ENCODE peak calls at places on chromosomes 3 and 15, in ten cellular contexts. F is AG09319, R is GM20000, M is Kasumi-1, B is anterior cingulate cortex, T is NCI-H2081, E is heart left ventricle, V is hypothalamus, U is endothelial cell, W is RPMI7951. A is an unnamed sample.

GRCh38 chr3:127182848-127183714 is 9.8 kb upstream of the PRR23E start:
- DNase-seq in E (peak; percentile 44), V (no peak), B (no peak), W (no peak), M (no peak), U (no peak), T (no peak), F (no peak), R (no peak), A (no peak)

GRCh38 chr3:133887075-133887950 is 8.4 kb downstream of the RAB6B start:
- DNase-seq in M (no peak), B (no peak), U (no peak), W (no peak), E (no peak), V (no peak), F (no peak), R (no peak), T (no peak), A (peak; percentile 11)

GRCh38 chr3:66317750-66318366 is 97.1 kb downstream of the SLC25A26 start:
- DNase-seq in E (no peak), W (no peak), B (peak; percentile 24), M (no peak), T (no peak), R (no peak), F (no peak), U (no peak), V (peak; percentile 14), A (no peak)

GRCh38 chr3:129313415-129313982 is 34.8 kb downstream of the HMCES start:
- DNase-seq in F (no peak), B (no peak), V (no peak), U (no peak), E (no peak), W (no peak), M (no peak), T (no peak), R (no peak), A (no peak)

GRCh38 chr3:14773691-14774128 is 45.1 kb upstream of the FGD5 start:
- DNase-seq in T (no peak), R (no peak), W (no peak), F (no peak), V (no peak), U (no peak), B (no peak), M (no peak), E (no peak), A (no peak)

GRCh38 chr3:112360574-112360973 is 27.6 kb downstream of the CD200 start:
- DNase-seq in T (no peak), W (no peak), R (no peak), E (no peak), B (no peak), M (no peak), U (no peak), F (no peak), V (no peak), A (no peak)

GRCh38 chr3:37741644-37742043 is 120.0 kb upstream of the CTDSPL start:
- DNase-seq in T (no peak), B (peak; percentile 43), R (no peak), F (no peak), E (peak; percentile 71), U (peak; percentile 13), M (no peak), V (no peak), W (peak; percentile 32), A (no peak)

GRCh38 chr3:141103067-141103466 is 51.9 kb downstream of the SPSB4 start:
- DNase-seq in W (no peak), U (no peak), F (no peak), M (no peak), B (no peak), T (no peak), V (no peak), E (no peak), R (no peak), A (no peak)

GRCh38 chr3:123586966-123587365 is 2.1 kb upstream of the HACD2 start:
- DNase-seq in W (peak; percentile 75), V (no peak), R (no peak), T (no peak), F (no peak), E (no peak), B (no peak), U (no peak), M (no peak), A (no peak)

GRCh38 chr3:114363554-114364202 is 69.8 kb downstream of the TIGIT start:
- DNase-seq in W (peak; percentile 62), F (no peak), U (no peak), M (no peak), R (no peak), V (no peak), B (no peak), E (no peak), T (no peak), A (no peak)

GRCh38 chr3:165837058-165837525 is at the start of gene BCHE:
- DNase-seq in U (peak; percentile 22), T (peak; percentile 82), B (peak; percentile 32), R (no peak), V (no peak), F (no peak), W (peak; percentile 63), E (no peak), M (no peak), A (no peak)

GRCh38 chr15:65738649-65739048 is 53.4 kb downstream of the DENND4A start:
- DNase-seq in T (no peak), B (no peak), W (no peak), M (no peak), E (no peak), V (no peak), R (no peak), U (no peak), F (no peak), A (no peak)

GRCh38 chr3:122874116-122874515 is 79.2 kb downstream of the SLC49A4 start:
- DNase-seq in F (no peak), V (no peak), T (no peak), E (no peak), W (no peak), B (no peak), U (no peak), R (no peak), M (no peak), A (no peak)

GRCh38 chr3:8864570-8865350 is 95.3 kb upstream of the OXTR start:
- DNase-seq in V (no peak), M (no peak), E (no peak), W (no peak), T (no peak), B (no peak), U (no peak), F (no peak), R (no peak), A (no peak)

GRCh38 chr3:150169279-150169970 is 198.7 kb upstream of the PFN2 start:
- DNase-seq in E (no peak), F (no peak), W (peak; percentile 67), B (no peak), R (no peak), M (no peak), U (no peak), V (no peak), T (no peak), A (no peak)

GRCh38 chr3:122794779-122795673 is at the start of gene SLC49A4:
- DNase-seq in U (peak; percentile 86), V (no peak), F (no peak), M (no peak), R (peak; percentile 96), B (no peak), E (peak; percentile 90), W (peak; percentile 74), T (no peak), A (no peak)

GRCh38 chr15:71054286-71054952 is 60.9 kb upstream of the THSD4 start:
- DNase-seq in F (no peak), W (no peak), T (no peak), M (no peak), V (no peak), U (no peak), B (no peak), R (no peak), E (no peak), A (no peak)

GRCh38 chr3:6805236-6805635 is 55.7 kb upstream of the GRM7 start:
- DNase-seq in W (no peak), F (no peak), B (no peak), R (no peak), M (no peak), V (no peak), E (no peak), U (no peak), T (no peak), A (no peak)

GRCh38 chr3:21644268-21644667 is 106.7 kb downstream of the ZNF385D start:
- DNase-seq in M (no peak), U (no peak), B (no peak), V (no peak), T (no peak), F (no peak), R (no peak), E (no peak), W (no peak), A (no peak)

GRCh38 chr3:75224419-75224818 is 439.7 kb upstream of the FRG2C start:
- DNase-seq in F (no peak), M (no peak), T (no peak), U (no peak), V (no peak), W (no peak), R (no peak), E (no peak), B (no peak), A (no peak)

GRCh38 chr3:172836390-172836997 is 86.0 kb downstream of the ECT2 start:
- DNase-seq in V (no peak), W (peak; percentile 49), M (peak; percentile 73), B (peak; percentile 2), R (no peak), F (peak; percentile 7), E (no peak), T (peak; percentile 51), U (peak; percentile 46), A (peak; percentile 46)

GRCh38 chr3:159458010-159458409 is 530.6 kb upstream of the IL12A start:
- DNase-seq in F (peak; percentile 40), W (peak; percentile 81), R (no peak), M (no peak), B (no peak), V (no peak), E (no peak), T (no peak), U (no peak), A (no peak)

GRCh38 chr3:127698264-127699097 is 25.7 kb downstream of the ABTB1 start:
- DNase-seq in R (no peak), T (no peak), U (no peak), M (no peak), B (no peak), V (no peak), W (no peak), E (peak; percentile 64), F (no peak), A (no peak)

GRCh38 chr15:40793216-40793989 is 13.5 kb upstream of the ZFYVE19 start:
- DNase-seq in E (no peak), U (no peak), R (no peak), B (no peak), T (no peak), M (no peak), V (no peak), W (peak; percentile 91), F (peak; percentile 75), A (no peak)